ENCODE peak calls at places on chromosomes 2 and 18, in four cellular contexts. G is HepG2, F is K562, Y is GM12878. N is an unnamed sample.

GRCh38 chr2:28450901-28451565 is 44.8 kb upstream of the PLB1 start:
- DNase-seq in G (no peak), F (no peak), Y (no peak), N (no peak)

GRCh38 chr2:129930451-129930850 is 49.0 kb upstream of the RAB6C start:
- DNase-seq in G (no peak), F (no peak), Y (no peak), N (no peak)

GRCh38 chr18:3675446-3675845 is 225.5 kb downstream of the TGIF1 start:
- DNase-seq in G (peak), F (no peak), Y (no peak), N (peak)

GRCh38 chr18:74197705-74198341 is 49.5 kb downstream of the TIMM21 start:
- DNase-seq in G (no peak), F (no peak), Y (no peak), N (no peak)

GRCh38 chr18:76212958-76213357 is 282.1 kb downstream of the ZNF516 start:
- DNase-seq in G (no peak), F (no peak), Y (no peak), N (no peak)

GRCh38 chr2:23621616-23622015 is 236.6 kb downstream of the KLHL29 start:
- DNase-seq in G (no peak), F (no peak), Y (no peak), N (no peak)

GRCh38 chr2:75494137-75494769 is 66.5 kb downstream of the EVA1A start:
- DNase-seq in G (no peak), F (no peak), Y (no peak), N (no peak)

GRCh38 chr18:10420561-10421352 is 33.7 kb upstream of the APCDD1 start:
- DNase-seq in G (no peak), F (no peak), Y (no peak), N (no peak)

GRCh38 chr2:222862068-222862914 is 1.5 kb downstream of the ACSL3 start:
- DNase-seq in G (no peak), F (no peak), Y (no peak), N (peak)

GRCh38 chr2:100065029-100065428 is 77.4 kb downstream of the AFF3 start:
- DNase-seq in G (no peak), F (no peak), Y (no peak), N (no peak)

GRCh38 chr2:21042958-21043743 is 722 bp downstream of the APOB start:
- DNase-seq in G (peak), F (peak), Y (no peak), N (peak)

GRCh38 chr2:180240774-180241173 is 233.7 kb upstream of the CWC22 start:
- DNase-seq in G (no peak), F (no peak), Y (no peak), N (no peak)

GRCh38 chr2:43634604-43635306 is 2.3 kb upstream of the PLEKHH2 start:
- DNase-seq in G (peak), F (no peak), Y (no peak), N (peak)

DNA sequence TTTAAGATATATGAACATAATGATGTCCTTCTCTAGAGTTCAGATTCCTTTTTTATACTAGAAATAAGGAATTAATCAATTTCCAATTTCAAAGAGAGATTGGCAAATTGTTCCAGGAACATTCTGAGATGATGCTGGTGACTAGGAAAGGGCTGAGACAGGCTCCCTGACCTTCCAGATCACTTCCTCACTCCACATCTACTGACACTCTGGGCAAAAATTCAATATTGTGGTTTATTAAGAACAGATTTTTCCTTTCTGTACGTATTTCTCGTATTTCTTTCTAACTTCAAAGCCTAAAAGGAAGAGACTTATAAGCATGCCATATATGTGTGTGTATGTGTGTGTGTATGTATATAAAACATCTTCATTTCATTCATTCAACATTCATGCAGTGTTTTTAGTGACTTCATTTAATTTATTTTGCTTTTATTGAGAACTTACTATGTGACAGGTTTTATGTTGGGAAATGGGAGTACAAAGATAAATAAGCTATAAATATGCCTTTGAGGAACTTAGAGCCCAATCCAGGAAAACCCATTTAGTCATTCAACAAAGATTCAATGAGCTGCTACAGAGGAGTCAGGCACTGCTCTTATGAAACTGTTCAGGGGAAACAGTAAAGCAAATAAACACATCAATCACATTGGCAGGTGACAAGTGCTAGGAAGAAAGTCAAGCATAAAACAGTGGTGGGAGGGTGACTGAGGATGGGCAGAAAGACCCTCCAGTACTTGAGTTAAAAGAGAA is 137.9 kb downstream of the RDH14 start:
- DNase-seq in G (no peak), F (no peak), Y (no peak), N (no peak)
- TF ChIP-seq POLR2AphosphoS2 in G (no peak), F (no peak), Y (no peak), N (no peak)

GRCh38 chr2:121187351-121187921 is 97.6 kb downstream of the TFCP2L1 start:
- DNase-seq in G (no peak), F (no peak), Y (no peak), N (no peak)
- TF ChIP-seq JUNB in G (no peak), F (no peak), Y (no peak), N (no peak)

GRCh38 chr2:135259116-135259515 is 207.0 kb downstream of the RAB3GAP1 start:
- DNase-seq in G (no peak), F (no peak), Y (no peak), N (no peak)
- TF ChIP-seq POLR2AphosphoS2 in G (no peak), F (no peak), Y (no peak), N (no peak)

GRCh38 chr2:97963880-97964279 is 31.9 kb downstream of the TMEM131 start:
- DNase-seq in G (no peak), F (no peak), Y (no peak), N (no peak)
- TF ChIP-seq JUNB in G (no peak), F (no peak), Y (no peak), N (no peak)

GRCh38 chr2:146987996-146988395 is 856.8 kb upstream of the ACVR2A start:
- DNase-seq in G (no peak), F (no peak), Y (no peak), N (no peak)

GRCh38 chr2:146992057-146992456 is 852.8 kb upstream of the ACVR2A start:
- DNase-seq in G (no peak), F (no peak), Y (no peak), N (no peak)

GRCh38 chr2:146992466-146992865 is 852.4 kb upstream of the ACVR2A start:
- DNase-seq in G (no peak), F (no peak), Y (no peak), N (no peak)

GRCh38 chr2:146989726-146990125 is 855.1 kb upstream of the ACVR2A start:
- DNase-seq in G (no peak), F (no peak), Y (no peak), N (no peak)

DNA sequence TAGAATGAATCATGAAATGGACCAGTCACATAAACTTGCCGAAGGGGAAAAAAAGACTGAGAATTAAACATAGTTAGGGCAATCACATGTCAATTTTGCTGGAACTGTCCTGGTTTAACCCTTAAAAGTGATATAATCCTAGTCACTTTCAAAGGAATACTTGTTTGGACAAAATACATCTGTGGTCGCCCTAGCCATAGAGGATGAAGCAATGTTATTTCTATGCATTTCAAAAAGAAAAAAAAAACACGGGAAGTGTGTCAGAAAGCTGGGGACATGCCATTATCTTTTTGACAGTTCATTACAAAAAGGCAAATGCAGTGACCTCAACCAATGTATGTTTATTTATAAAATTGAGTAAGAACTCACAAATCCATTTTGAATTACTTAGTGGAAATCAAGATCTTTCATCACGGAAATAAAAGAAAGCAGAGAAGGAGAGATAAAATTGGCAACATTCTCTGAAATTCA is 854.5 kb upstream of the ACVR2A start:
- DNase-seq in G (no peak), F (no peak), Y (no peak), N (no peak)
- TF ChIP-seq POLR2AphosphoS2 in G (no peak), F (no peak), Y (no peak), N (no peak)

GRCh38 chr18:6960124-6960523 is 157.5 kb downstream of the LAMA1 start:
- DNase-seq in G (no peak), F (no peak), Y (no peak), N (no peak)

GRCh38 chr18:6961331-6961730 is 156.3 kb downstream of the LAMA1 start:
- DNase-seq in G (no peak), F (no peak), Y (no peak), N (no peak)

GRCh38 chr18:6959110-6959509 is 158.5 kb downstream of the LAMA1 start:
- DNase-seq in G (no peak), F (no peak), Y (no peak), N (no peak)

GRCh38 chr18:6962571-6963451 is 154.8 kb downstream of the LAMA1 start:
- DNase-seq in G (peak), F (no peak), Y (no peak), N (no peak)

GRCh38 chr18:6960656-6961055 is 156.9 kb downstream of the LAMA1 start:
- DNase-seq in G (no peak), F (no peak), Y (no peak), N (no peak)
- TF ChIP-seq JUNB in G (no peak), F (no peak), Y (no peak), N (no peak)

DNA sequence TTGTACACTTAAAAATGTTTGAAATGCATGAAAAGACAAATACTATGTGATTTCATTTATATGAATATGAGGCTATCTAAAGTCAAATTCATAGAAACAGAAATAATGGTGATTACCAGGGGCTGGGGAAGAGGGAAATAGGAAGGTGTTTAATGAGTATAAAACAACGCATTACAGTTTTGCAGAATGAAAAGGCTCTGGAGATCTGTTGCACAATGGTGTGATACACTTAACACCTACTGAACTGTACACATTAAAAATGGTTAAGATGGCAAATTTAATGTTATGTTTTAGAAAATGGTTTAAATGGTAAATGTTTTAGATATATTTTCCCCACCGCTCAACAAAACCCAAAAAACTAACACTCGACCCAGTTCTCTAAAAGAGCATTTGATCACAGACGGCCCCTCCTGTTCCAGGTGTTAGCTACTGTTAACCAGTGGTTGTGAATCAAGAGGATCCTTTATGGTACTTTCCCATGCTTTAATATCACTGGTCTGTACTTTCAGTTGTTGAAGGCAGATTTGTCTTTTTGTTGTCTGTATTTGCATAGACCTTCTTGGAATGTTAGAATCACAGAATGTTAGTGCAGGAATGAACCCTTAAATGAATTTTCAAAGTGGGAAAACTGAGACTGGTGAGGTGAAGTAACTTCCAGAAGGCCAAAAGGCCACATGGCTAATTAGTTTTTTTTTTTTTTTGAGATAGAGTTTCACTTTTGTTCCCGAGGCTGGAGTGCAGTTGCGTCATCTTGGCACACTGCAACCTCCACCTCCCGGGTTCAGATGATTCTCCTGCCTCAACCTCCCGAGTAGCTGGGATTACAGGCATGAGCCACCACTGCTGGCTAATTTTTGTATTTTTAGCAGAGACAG is 10.2 kb downstream of the RAB10 start:
- DNase-seq in G (peak), F (no peak), Y (no peak), N (no peak)
- TF ChIP-seq POLR2AphosphoS2 in G (no peak), F (no peak), Y (no peak), N (peak)

GRCh38 chr18:32091724-32092421 is at the start of gene RNF138:
- DNase-seq in G (peak), F (peak), Y (peak), N (peak)

GRCh38 chr18:32093106-32093511 is 1.4 kb downstream of the RNF138 start:
- DNase-seq in G (peak), F (peak), Y (no peak), N (peak)

GRCh38 chr18:32095156-32095555 is 3.5 kb downstream of the RNF138 start:
- DNase-seq in G (no peak), F (no peak), Y (no peak), N (no peak)

GRCh38 chr18:32092422-32093105 is 890 bp downstream of the RNF138 start:
- DNase-seq in G (peak), F (peak), Y (peak), N (peak)

GRCh38 chr18:32093523-32093922 is 1.8 kb downstream of the RNF138 start:
- DNase-seq in G (peak), F (peak), Y (no peak), N (peak)
- TF ChIP-seq JUNB in G (no peak), F (no peak), Y (no peak), N (no peak)

GRCh38 chr2:226673314-226673723 is 126.3 kb downstream of the IRS1 start:
- DNase-seq in G (no peak), F (no peak), Y (no peak), N (peak)
- TF ChIP-seq POLR2AphosphoS2 in G (no peak), F (no peak), Y (no peak), N (no peak)

GRCh38 chr2:220555961-220556360 is 928.5 kb downstream of the SLC4A3 start:
- DNase-seq in G (no peak), F (no peak), Y (no peak), N (peak)
- TF ChIP-seq JUNB in G (no peak), F (no peak), Y (no peak), N (no peak)